ENCODE peak calls at places on chromosomes 16 and 17, in four cellular contexts. One of them, this sample, is unnamed.
A peak's percentile ranks its signal among the peaks of the same experiment; 100 is the strongest.

GRCh38 chr16:55253987-55254386 is 70.0 kb upstream of the IRX6 start:
- DNase-seq in amniotic epithelial cell: no peak
- DNase-seq in activated naive CD8-positive, alpha-beta T cell treated with anti-CD3 and anti-CD28 coated beads for 36 hours: no peak
- DNase-seq in progenitor cell of endocrine pancreas: no peak
- DNase-seq in this sample: no peak

GRCh38 chr16:85238233-85238647 is 126.0 kb upstream of the CIBAR2 start:
- DNase-seq in progenitor cell of endocrine pancreas: no peak
- DNase-seq in activated naive CD8-positive, alpha-beta T cell treated with anti-CD3 and anti-CD28 coated beads for 36 hours: no peak
- DNase-seq in amniotic epithelial cell: peak; percentile 73
- DNase-seq in this sample: no peak

GRCh38 chr16:84605339-84605848 is 12.5 kb downstream of the COTL1 start:
- DNase-seq in activated naive CD8-positive, alpha-beta T cell treated with anti-CD3 and anti-CD28 coated beads for 36 hours: no peak
- DNase-seq in progenitor cell of endocrine pancreas: no peak
- DNase-seq in amniotic epithelial cell: no peak
- DNase-seq in this sample: no peak

GRCh38 chr16:8887952-8888560 is 5.9 kb downstream of the LITAFD start:
- DNase-seq in activated naive CD8-positive, alpha-beta T cell treated with anti-CD3 and anti-CD28 coated beads for 36 hours: no peak
- DNase-seq in amniotic epithelial cell: no peak
- DNase-seq in progenitor cell of endocrine pancreas: no peak
- DNase-seq in this sample: no peak

GRCh38 chr17:72976971-72977767 is 115.3 kb downstream of the SLC39A11 start:
- DNase-seq in progenitor cell of endocrine pancreas: no peak
- DNase-seq in activated naive CD8-positive, alpha-beta T cell treated with anti-CD3 and anti-CD28 coated beads for 36 hours: no peak
- DNase-seq in amniotic epithelial cell: peak; percentile 86
- DNase-seq in this sample: no peak

GRCh38 chr17:6303664-6304063 is 131.3 kb downstream of the AIPL1 start:
- DNase-seq in amniotic epithelial cell: peak; percentile 4
- DNase-seq in activated naive CD8-positive, alpha-beta T cell treated with anti-CD3 and anti-CD28 coated beads for 36 hours: peak; percentile 1
- DNase-seq in progenitor cell of endocrine pancreas: peak; percentile 52
- DNase-seq in this sample: peak; percentile 34

GRCh38 chr17:49217651-49218413 is 7.3 kb downstream of the ABI3 start:
- DNase-seq in amniotic epithelial cell: no peak
- DNase-seq in activated naive CD8-positive, alpha-beta T cell treated with anti-CD3 and anti-CD28 coated beads for 36 hours: peak; percentile 64
- DNase-seq in progenitor cell of endocrine pancreas: no peak
- DNase-seq in this sample: no peak

GRCh38 chr17:50511058-50511457 is 2.8 kb downstream of the MYCBPAP start:
- DNase-seq in progenitor cell of endocrine pancreas: no peak
- DNase-seq in amniotic epithelial cell: peak; percentile 42
- DNase-seq in activated naive CD8-positive, alpha-beta T cell treated with anti-CD3 and anti-CD28 coated beads for 36 hours: peak; percentile 57
- DNase-seq in this sample: peak; percentile 24

GRCh38 chr16:12067714-12068401 is 91.3 kb downstream of the SNX29 start:
- DNase-seq in activated naive CD8-positive, alpha-beta T cell treated with anti-CD3 and anti-CD28 coated beads for 36 hours: peak; percentile 35
- DNase-seq in progenitor cell of endocrine pancreas: peak; percentile 37
- DNase-seq in amniotic epithelial cell: peak; percentile 77
- DNase-seq in this sample: peak; percentile 73

GRCh38 chr17:41523787-41524186 is 4.3 kb downstream of the KRT19 start:
- DNase-seq in activated naive CD8-positive, alpha-beta T cell treated with anti-CD3 and anti-CD28 coated beads for 36 hours: no peak
- DNase-seq in amniotic epithelial cell: no peak
- DNase-seq in progenitor cell of endocrine pancreas: no peak
- DNase-seq in this sample: no peak

GRCh38 chr16:88003316-88003715 is 52.1 kb downstream of the BANP start:
- DNase-seq in amniotic epithelial cell: no peak
- DNase-seq in activated naive CD8-positive, alpha-beta T cell treated with anti-CD3 and anti-CD28 coated beads for 36 hours: no peak
- DNase-seq in progenitor cell of endocrine pancreas: no peak
- DNase-seq in this sample: no peak

GRCh38 chr16:75272097-75272548 is 20.7 kb upstream of the BCAR1 start:
- DNase-seq in amniotic epithelial cell: no peak
- DNase-seq in activated naive CD8-positive, alpha-beta T cell treated with anti-CD3 and anti-CD28 coated beads for 36 hours: no peak
- DNase-seq in progenitor cell of endocrine pancreas: no peak
- DNase-seq in this sample: no peak

GRCh38 chr16:1125471-1125870 is 27.4 kb upstream of the CACNA1H start:
- DNase-seq in progenitor cell of endocrine pancreas: no peak
- DNase-seq in amniotic epithelial cell: peak; percentile 39
- DNase-seq in activated naive CD8-positive, alpha-beta T cell treated with anti-CD3 and anti-CD28 coated beads for 36 hours: peak; percentile 55
- DNase-seq in this sample: no peak

This sample was measured in dermis microvascular lymphatic vessel endothelial cell.